ENCODE peak calls at places on chromosomes 6 and 20, in six cellular contexts. U is esophagus squamous epithelium, Z is heart right ventricle, M is heart left ventricle, G is endodermal cell, A is cardiac muscle cell. V is an unnamed sample.

GRCh38 chr20:19802492-19803158 is 44.6 kb downstream of the RIN2 start:
- DNase-seq in G (peak; percentile 71), A (no peak), U (no peak), M (no peak), Z (no peak), V (no peak)

GRCh38 chr6:53428886-53429285 is 80.1 kb upstream of the ELOVL5 start:
- DNase-seq in G (no peak), A (no peak), U (no peak), M (no peak), Z (no peak), V (no peak)

GRCh38 chr6:110394409-110394808 is 21.0 kb downstream of the DDO start:
- DNase-seq in U (no peak), Z (no peak), M (no peak), G (no peak), A (no peak), V (no peak)

GRCh38 chr6:160979063-160979708 is 12.4 kb upstream of the MAP3K4 start:
- DNase-seq in M (no peak), Z (no peak), G (no peak), U (no peak), A (peak; percentile 61), V (no peak)

GRCh38 chr6:44829811-44830210 is 442.3 kb downstream of the CDC5L start:
- DNase-seq in Z (no peak), M (no peak), U (no peak), A (no peak), G (no peak), V (no peak)

GRCh38 chr20:55160022-55160421 is 684.6 kb downstream of the DOK5 start:
- DNase-seq in A (no peak), M (no peak), G (no peak), Z (no peak), U (no peak), V (no peak)

GRCh38 chr6:112029045-112029822 is 24.7 kb upstream of the CCN6 start:
- DNase-seq in G (peak; percentile 92), A (peak; percentile 76), U (no peak), Z (peak; percentile 66), M (peak; percentile 79), V (peak; percentile 65)

GRCh38 chr6:14763139-14763538 is 482.7 kb upstream of the JARID2 start:
- DNase-seq in A (peak; percentile 27), G (no peak), M (no peak), Z (no peak), U (no peak), V (no peak)

GRCh38 chr6:137290601-137291261 is 71.5 kb upstream of the IFNGR1 start:
- DNase-seq in U (no peak), G (no peak), A (no peak), M (no peak), Z (no peak), V (no peak)

GRCh38 chr6:30834643-30835042 is 49.7 kb upstream of the DDR1 start:
- DNase-seq in Z (no peak), U (no peak), M (no peak), A (no peak), G (no peak), V (no peak)

GRCh38 chr6:161813156-161813555 is 539.3 kb upstream of the AGPAT4 start:
- DNase-seq in M (no peak), G (no peak), Z (no peak), A (no peak), U (no peak), V (no peak)

DNA sequence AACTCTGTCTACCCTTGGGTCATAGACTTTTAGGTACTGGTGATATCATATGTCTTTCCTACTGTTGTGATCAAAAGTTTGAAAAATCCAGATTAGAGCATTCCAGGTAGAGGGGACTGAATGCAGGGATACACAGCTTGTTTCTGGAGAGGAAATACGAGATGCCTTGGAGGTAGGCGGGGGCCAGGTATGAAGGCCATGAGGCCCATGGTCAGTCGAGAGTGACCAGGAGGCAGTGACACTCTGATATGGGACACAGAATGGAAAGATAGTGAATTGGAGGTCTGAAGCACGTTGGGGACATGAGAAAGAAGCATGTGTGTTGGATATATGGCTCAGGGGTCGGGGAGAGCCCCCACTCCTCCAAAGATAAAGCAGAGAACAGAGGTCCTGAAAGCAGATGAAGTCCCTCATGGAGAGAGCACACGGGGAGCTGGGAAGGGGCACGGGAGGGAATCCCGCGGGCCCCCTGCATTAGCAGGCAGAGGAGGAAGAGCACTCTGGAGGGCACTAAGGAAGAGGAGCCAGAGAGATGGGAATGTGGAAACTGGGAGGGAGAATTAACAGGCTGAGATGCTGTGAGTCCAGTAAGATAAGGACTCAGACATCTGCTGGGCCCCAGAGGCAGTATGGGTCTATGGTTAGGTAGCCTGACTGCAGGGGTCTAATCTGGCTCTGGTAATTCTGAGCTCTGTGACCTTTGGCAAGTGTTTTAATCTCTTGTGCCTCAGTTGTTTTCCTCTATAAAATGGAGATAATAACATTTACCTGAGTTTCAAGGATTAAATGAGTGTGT is 15.9 kb upstream of the SRSF3 start:
- DNase-seq in G (no peak), Z (no peak), M (no peak), A (no peak), U (no peak), V (no peak)
- H3K27ac ChIP-seq in G (no peak overlapping the region), Z (no peak overlapping the region), M (no peak overlapping the region), A (no peak overlapping the region), U (peak overlapping the region; percentile 2), V (peak overlapping the region; percentile 28)

GRCh38 chr6:158047120-158047518 is 65.5 kb downstream of the SYNJ2 start:
- DNase-seq in Z (no peak), A (no peak), M (peak; percentile 55), G (no peak), U (no peak), V (no peak)
- H3K4me1 ChIP-seq in Z (peaks cover 18% of the 10 kb centered on the region), A (peaks cover 19% of the 10 kb centered on the region), M (no peaks in the 10 kb centered on the region), G (no peaks in the 10 kb centered on the region), U (peaks cover 16% of the 10 kb centered on the region), V (peaks cover 4% of the 10 kb centered on the region)

GRCh38 chr20:24406761-24407550 is 62.5 kb upstream of the SYNDIG1 start:
- DNase-seq in A (no peak), U (no peak), G (no peak), M (no peak), Z (no peak), V (no peak)
- H3K27ac ChIP-seq in A (no peak overlapping the region), U (no peak overlapping the region), G (no peak overlapping the region), M (no peak overlapping the region), Z (no peak overlapping the region), V (no peak overlapping the region)

GRCh38 chr20:46083101-46083500 is 6.7 kb downstream of the NCOA5 start:
- DNase-seq in U (no peak), G (no peak), M (no peak), Z (no peak), A (peak; percentile 37), V (no peak)
- H3K4me1 ChIP-seq in U (peaks cover 43% of the 10 kb centered on the region), G (peaks cover 8% of the 10 kb centered on the region), M (peaks cover 19% of the 10 kb centered on the region), Z (peaks cover 82% of the 10 kb centered on the region), A (peaks cover 31% of the 10 kb centered on the region), V (peaks cover 5% of the 10 kb centered on the region)

GRCh38 chr6:140485740-140486467 is 1111.5 kb upstream of the CITED2 start:
- DNase-seq in Z (no peak), G (no peak), M (no peak), U (no peak), A (peak; percentile 91), V (no peak)
- H3K27ac ChIP-seq in Z (no peak overlapping the region), G (no peak overlapping the region), M (no peak overlapping the region), U (no peak overlapping the region), A (no peak overlapping the region), V (no peak overlapping the region)